ENCODE peak calls at places on chromosomes 3 and 15, in seven cellular contexts. One of them, this sample, is unnamed.

GRCh38 chr3:10941972-10942371 is 50.6 kb upstream of the SLC6A1 start:
- DNase-seq in caudate nucleus: no peak
- DNase-seq in right cardiac atrium: peak
- DNase-seq in NCI-H774: no peak
- DNase-seq in HepG2: no peak
- DNase-seq in cerebellar cortex: no peak
- DNase-seq in PC-9: no peak
- DNase-seq in this sample: no peak

GRCh38 chr3:59563072-59563605 is 513.3 kb upstream of the CFAP20DC start:
- DNase-seq in caudate nucleus: no peak
- DNase-seq in right cardiac atrium: no peak
- DNase-seq in NCI-H774: no peak
- DNase-seq in HepG2: no peak
- DNase-seq in cerebellar cortex: no peak
- DNase-seq in PC-9: no peak
- DNase-seq in this sample: no peak

GRCh38 chr3:14803101-14803980 is 15.4 kb upstream of the FGD5 start:
- DNase-seq in caudate nucleus: no peak
- DNase-seq in right cardiac atrium: peak
- DNase-seq in NCI-H774: no peak
- DNase-seq in HepG2: peak
- DNase-seq in cerebellar cortex: no peak
- DNase-seq in PC-9: no peak
- DNase-seq in this sample: no peak

GRCh38 chr15:43347114-43347513 is 16.7 kb upstream of the LCMT2 start:
- DNase-seq in caudate nucleus: no peak
- DNase-seq in right cardiac atrium: no peak
- DNase-seq in NCI-H774: peak
- DNase-seq in HepG2: no peak
- DNase-seq in cerebellar cortex: no peak
- DNase-seq in PC-9: no peak
- DNase-seq in this sample: no peak

GRCh38 chr3:13016083-13016725 is 57.0 kb downstream of the IQSEC1 start:
- DNase-seq in caudate nucleus: no peak
- DNase-seq in right cardiac atrium: peak
- DNase-seq in NCI-H774: no peak
- DNase-seq in HepG2: no peak
- DNase-seq in cerebellar cortex: no peak
- DNase-seq in PC-9: no peak
- DNase-seq in this sample: peak

GRCh38 chr15:66293419-66294156 is at the start of gene DIS3L:
- DNase-seq in caudate nucleus: peak
- DNase-seq in right cardiac atrium: peak
- DNase-seq in NCI-H774: peak
- DNase-seq in HepG2: peak
- DNase-seq in cerebellar cortex: peak
- DNase-seq in PC-9: no peak
- DNase-seq in this sample: no peak

GRCh38 chr3:127747751-127748521 is 74.4 kb downstream of the MGLL start:
- DNase-seq in caudate nucleus: no peak
- DNase-seq in right cardiac atrium: peak
- DNase-seq in NCI-H774: no peak
- DNase-seq in HepG2: no peak
- DNase-seq in cerebellar cortex: no peak
- DNase-seq in PC-9: peak
- DNase-seq in this sample: peak

GRCh38 chr3:27281671-27282150 is 87.5 kb downstream of the NEK10 start:
- DNase-seq in caudate nucleus: no peak
- DNase-seq in right cardiac atrium: no peak
- DNase-seq in NCI-H774: no peak
- DNase-seq in HepG2: peak
- DNase-seq in cerebellar cortex: no peak
- DNase-seq in PC-9: no peak
- DNase-seq in this sample: no peak

GRCh38 chr3:38382506-38383080 is 36.0 kb downstream of the XYLB start:
- DNase-seq in caudate nucleus: no peak
- DNase-seq in right cardiac atrium: no peak
- DNase-seq in NCI-H774: no peak
- DNase-seq in HepG2: no peak
- DNase-seq in cerebellar cortex: no peak
- DNase-seq in PC-9: no peak
- DNase-seq in this sample: no peak

GRCh38 chr3:64741344-64741743 is 53.5 kb upstream of the ADAMTS9 start:
- DNase-seq in caudate nucleus: no peak
- DNase-seq in right cardiac atrium: peak
- DNase-seq in NCI-H774: no peak
- DNase-seq in HepG2: no peak
- DNase-seq in cerebellar cortex: no peak
- DNase-seq in PC-9: no peak
- DNase-seq in this sample: no peak

This sample was measured in DMS 273 treated with DMSO at 0.1 percent for 48 hours.